ENCODE peak calls at places on chromosomes 11 and 22, in five cellular contexts. One of them, this sample, is unnamed.

GRCh38 chr11:44338031-44338430 is 28.1 kb upstream of the ALX4 start:
- DNase-seq in IMR-90: no peak
- DNase-seq in neuronal stem cell: no peak
- DNase-seq in H1: no peak
- DNase-seq in mesenchymal stem cell: no peak
- DNase-seq in this sample: no peak

GRCh38 chr11:84408946-84409411 is 1122.8 kb upstream of the CCDC90B start:
- DNase-seq in IMR-90: no peak
- DNase-seq in neuronal stem cell: peak
- DNase-seq in H1: no peak
- DNase-seq in mesenchymal stem cell: peak
- DNase-seq in this sample: no peak

GRCh38 chr22:46911341-46911740 is 148.9 kb downstream of the TBC1D22A start:
- DNase-seq in IMR-90: no peak
- DNase-seq in neuronal stem cell: no peak
- DNase-seq in H1: no peak
- DNase-seq in mesenchymal stem cell: no peak
- DNase-seq in this sample: no peak

GRCh38 chr11:134535029-134536025 is 123.3 kb upstream of the B3GAT1 start:
- DNase-seq in IMR-90: no peak
- DNase-seq in neuronal stem cell: no peak
- DNase-seq in H1: no peak
- DNase-seq in mesenchymal stem cell: no peak
- DNase-seq in this sample: peak

GRCh38 chr11:12531681-12532080 is 142.5 kb upstream of the TEAD1 start:
- DNase-seq in IMR-90: peak
- DNase-seq in neuronal stem cell: no peak
- DNase-seq in H1: no peak
- DNase-seq in mesenchymal stem cell: no peak
- DNase-seq in this sample: no peak

GRCh38 chr11:34585870-34586654 is 34.8 kb upstream of the EHF start:
- DNase-seq in IMR-90: peak
- DNase-seq in neuronal stem cell: peak
- DNase-seq in H1: no peak
- DNase-seq in mesenchymal stem cell: peak
- DNase-seq in this sample: no peak

GRCh38 chr11:131744847-131745246 is 374.4 kb downstream of the NTM start:
- DNase-seq in IMR-90: peak
- DNase-seq in neuronal stem cell: no peak
- DNase-seq in H1: no peak
- DNase-seq in mesenchymal stem cell: peak
- DNase-seq in this sample: no peak

GRCh38 chr11:74279256-74279655 is 32.2 kb downstream of the P4HA3 start:
- DNase-seq in IMR-90: no peak
- DNase-seq in neuronal stem cell: no peak
- DNase-seq in H1: no peak
- DNase-seq in mesenchymal stem cell: no peak
- DNase-seq in this sample: no peak

GRCh38 chr11:71462726-71463125 is 9.7 kb downstream of the NADSYN1 start:
- DNase-seq in IMR-90: no peak
- DNase-seq in neuronal stem cell: no peak
- DNase-seq in H1: no peak
- DNase-seq in mesenchymal stem cell: no peak
- DNase-seq in this sample: no peak

GRCh38 chr22:49774499-49775151 is 53.0 kb downstream of the BRD1 start:
- DNase-seq in IMR-90: no peak
- DNase-seq in neuronal stem cell: no peak
- DNase-seq in H1: no peak
- DNase-seq in mesenchymal stem cell: no peak
- DNase-seq in this sample: no peak

GRCh38 chr11:58622344-58622743 is at the start of gene CNTF:
- DNase-seq in IMR-90: peak
- DNase-seq in neuronal stem cell: no peak
- DNase-seq in H1: no peak
- DNase-seq in mesenchymal stem cell: peak
- DNase-seq in this sample: no peak

GRCh38 chr11:88520391-88520790 is 182.9 kb upstream of the CTSC start:
- DNase-seq in IMR-90: peak
- DNase-seq in neuronal stem cell: no peak
- DNase-seq in H1: no peak
- DNase-seq in mesenchymal stem cell: peak
- DNase-seq in this sample: no peak

GRCh38 chr11:62602141-62603071 is 741 bp upstream of the MTA2 start:
- DNase-seq in IMR-90: peak
- DNase-seq in neuronal stem cell: no peak
- DNase-seq in H1: no peak
- DNase-seq in mesenchymal stem cell: no peak
- DNase-seq in this sample: peak

GRCh38 chr11:110295487-110296225 is 758 bp downstream of the RDX start:
- DNase-seq in IMR-90: peak
- DNase-seq in neuronal stem cell: peak
- DNase-seq in H1: no peak
- DNase-seq in mesenchymal stem cell: peak
- DNase-seq in this sample: peak

GRCh38 chr22:24155597-24156145 is 25.6 kb upstream of the SUSD2 start:
- DNase-seq in IMR-90: peak
- DNase-seq in neuronal stem cell: peak
- DNase-seq in H1: no peak
- DNase-seq in mesenchymal stem cell: peak
- DNase-seq in this sample: peak

GRCh38 chr11:46290598-46291309 is 13.3 kb downstream of the CREB3L1 start:
- DNase-seq in IMR-90: peak
- DNase-seq in neuronal stem cell: no peak
- DNase-seq in H1: peak
- DNase-seq in mesenchymal stem cell: peak
- DNase-seq in this sample: peak

GRCh38 chr11:97965849-97966646 is 1054.7 kb upstream of the CNTN5 start:
- DNase-seq in IMR-90: peak
- DNase-seq in neuronal stem cell: no peak
- DNase-seq in H1: no peak
- DNase-seq in mesenchymal stem cell: peak
- DNase-seq in this sample: no peak

GRCh38 chr22:32044913-32045312 is 1.9 kb downstream of the SLC5A1 start:
- DNase-seq in IMR-90: no peak
- DNase-seq in neuronal stem cell: no peak
- DNase-seq in H1: no peak
- DNase-seq in mesenchymal stem cell: no peak
- DNase-seq in this sample: no peak

GRCh38 chr11:2778630-2779498 is 79.1 kb upstream of the KCNQ1OT1 start:
- DNase-seq in IMR-90: peak
- DNase-seq in neuronal stem cell: no peak
- DNase-seq in H1: no peak
- DNase-seq in mesenchymal stem cell: peak
- DNase-seq in this sample: peak

GRCh38 chr11:31264834-31265233 is 104.7 kb downstream of the DCDC1 start:
- DNase-seq in IMR-90: no peak
- DNase-seq in neuronal stem cell: no peak
- DNase-seq in H1: no peak
- DNase-seq in mesenchymal stem cell: no peak
- DNase-seq in this sample: no peak

GRCh38 chr11:5596611-5597201 is at the start of gene TRIM6:
- DNase-seq in IMR-90: peak
- DNase-seq in neuronal stem cell: peak
- DNase-seq in H1: no peak
- DNase-seq in mesenchymal stem cell: peak
- DNase-seq in this sample: peak

GRCh38 chr22:46469701-46470100 is 67.7 kb downstream of the CELSR1 start:
- DNase-seq in IMR-90: no peak
- DNase-seq in neuronal stem cell: no peak
- DNase-seq in H1: no peak
- DNase-seq in mesenchymal stem cell: no peak
- DNase-seq in this sample: no peak

DNA sequence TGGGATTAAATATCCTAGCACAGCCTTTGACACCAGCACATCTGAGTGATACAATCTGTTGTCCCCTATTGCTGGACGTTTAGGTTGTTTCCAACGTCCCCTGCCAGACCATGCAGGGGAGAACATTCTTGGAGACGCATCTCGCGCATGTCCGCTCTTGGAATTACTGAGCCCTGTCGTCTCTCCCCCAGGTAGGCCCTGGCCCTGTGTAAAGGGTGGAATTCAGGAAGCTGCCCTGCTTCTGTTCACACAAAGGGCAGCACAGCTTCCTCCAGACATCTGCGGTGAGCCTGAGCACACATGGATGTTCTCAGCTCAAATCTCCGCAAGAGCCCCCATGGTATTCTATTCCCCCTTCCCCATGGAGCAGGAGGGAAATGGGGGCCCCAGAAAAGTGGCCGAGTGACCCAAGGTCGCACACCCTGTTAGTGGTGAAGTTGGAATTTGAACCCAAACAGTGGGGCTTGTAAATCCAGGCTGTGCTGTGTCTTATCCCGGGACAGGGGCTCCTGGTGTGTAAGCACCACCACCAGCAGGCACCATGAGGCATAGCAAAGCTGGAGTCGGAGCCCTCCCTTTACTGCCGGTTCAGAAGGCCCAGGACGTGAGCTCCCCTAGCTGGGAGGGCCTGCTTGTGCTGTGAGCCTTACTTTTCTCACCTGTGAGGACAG is 5.0 kb upstream of the FGF19 start:
- DNase-seq in IMR-90: no peak
- DNase-seq in neuronal stem cell: no peak
- DNase-seq in H1: no peak
- DNase-seq in mesenchymal stem cell: no peak
- DNase-seq in this sample: peak
- H2AFZ ChIP-seq in IMR-90: no peak
- H2AFZ ChIP-seq in neuronal stem cell: peak
- H2AFZ ChIP-seq in H1: no peak
- H2AFZ ChIP-seq in mesenchymal stem cell: no peak
- H2AFZ ChIP-seq in this sample: no peak

DNA sequence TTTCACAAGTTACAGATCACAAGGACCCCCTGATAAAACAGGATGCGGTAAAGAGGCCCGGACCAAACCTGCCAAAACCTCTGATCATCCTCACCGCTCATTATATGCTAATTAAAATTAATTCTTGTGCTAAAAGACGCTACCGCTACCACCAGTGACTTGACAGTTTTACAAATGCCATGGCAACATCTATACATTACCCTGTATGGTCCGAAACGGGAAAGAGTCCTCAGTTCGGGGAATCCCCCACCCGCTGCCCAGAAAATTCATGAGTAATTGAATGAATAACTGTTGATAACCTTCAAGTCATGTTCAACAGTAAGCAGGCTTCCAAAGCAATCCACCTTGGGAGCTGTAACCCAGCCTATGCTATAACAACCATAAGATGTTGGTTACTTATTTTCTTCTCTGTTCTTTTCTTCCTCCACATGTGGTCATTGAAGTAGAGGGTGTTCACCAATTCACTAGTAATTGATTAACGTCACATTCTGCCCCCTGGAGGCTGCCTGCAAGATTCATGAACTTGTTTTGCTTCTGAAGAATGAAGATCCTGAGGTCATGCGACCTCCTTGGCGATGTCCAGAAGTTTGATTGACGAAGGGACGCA is 20.6 kb downstream of the APOBEC3H start:
- DNase-seq in IMR-90: peak
- DNase-seq in neuronal stem cell: no peak
- DNase-seq in H1: no peak
- DNase-seq in mesenchymal stem cell: peak
- DNase-seq in this sample: peak
- H2BK15ac ChIP-seq in IMR-90: no peak
- H2BK15ac ChIP-seq in neuronal stem cell: no peak
- H2BK15ac ChIP-seq in H1: peak
- H2BK15ac ChIP-seq in mesenchymal stem cell: no peak
- H2BK15ac ChIP-seq in this sample: no peak

GRCh38 chr11:129968611-129969419 is 33.8 kb downstream of the PRDM10 start:
- DNase-seq in IMR-90: no peak
- DNase-seq in neuronal stem cell: no peak
- DNase-seq in H1: no peak
- DNase-seq in mesenchymal stem cell: no peak
- DNase-seq in this sample: no peak

GRCh38 chr11:129969973-129970372 is 32.7 kb downstream of the PRDM10 start:
- DNase-seq in IMR-90: no peak
- DNase-seq in neuronal stem cell: no peak
- DNase-seq in H1: no peak
- DNase-seq in mesenchymal stem cell: no peak
- DNase-seq in this sample: no peak

GRCh38 chr11:129960216-129961214 is 42.1 kb downstream of the PRDM10 start:
- DNase-seq in IMR-90: peak
- DNase-seq in neuronal stem cell: no peak
- DNase-seq in H1: no peak
- DNase-seq in mesenchymal stem cell: peak
- DNase-seq in this sample: no peak

GRCh38 chr11:129967996-129968395 is 34.6 kb downstream of the PRDM10 start:
- DNase-seq in IMR-90: no peak
- DNase-seq in neuronal stem cell: no peak
- DNase-seq in H1: no peak
- DNase-seq in mesenchymal stem cell: no peak
- DNase-seq in this sample: no peak

GRCh38 chr11:129965248-129965647 is 37.4 kb downstream of the PRDM10 start:
- DNase-seq in IMR-90: no peak
- DNase-seq in neuronal stem cell: no peak
- DNase-seq in H1: no peak
- DNase-seq in mesenchymal stem cell: no peak
- DNase-seq in this sample: no peak
- H3K4ac ChIP-seq in IMR-90: no peak
- H3K4ac ChIP-seq in neuronal stem cell: no peak
- H3K4ac ChIP-seq in H1: no peak
- H3K4ac ChIP-seq in mesenchymal stem cell: no peak
- H3K4ac ChIP-seq in this sample: no peak

GRCh38 chr22:40050258-40050657 is 55.5 kb downstream of the FAM83F start:
- DNase-seq in IMR-90: no peak
- DNase-seq in neuronal stem cell: no peak
- DNase-seq in H1: no peak
- DNase-seq in mesenchymal stem cell: no peak
- DNase-seq in this sample: no peak
- H2AFZ ChIP-seq in IMR-90: no peak
- H2AFZ ChIP-seq in neuronal stem cell: no peak
- H2AFZ ChIP-seq in H1: no peak
- H2AFZ ChIP-seq in mesenchymal stem cell: no peak
- H2AFZ ChIP-seq in this sample: no peak

GRCh38 chr11:129592191-129592590 is 216.5 kb downstream of the BARX2 start:
- DNase-seq in IMR-90: no peak
- DNase-seq in neuronal stem cell: no peak
- DNase-seq in H1: no peak
- DNase-seq in mesenchymal stem cell: no peak
- DNase-seq in this sample: no peak
- H2BK15ac ChIP-seq in IMR-90: no peak
- H2BK15ac ChIP-seq in neuronal stem cell: no peak
- H2BK15ac ChIP-seq in H1: no peak
- H2BK15ac ChIP-seq in mesenchymal stem cell: no peak
- H2BK15ac ChIP-seq in this sample: no peak

DNA sequence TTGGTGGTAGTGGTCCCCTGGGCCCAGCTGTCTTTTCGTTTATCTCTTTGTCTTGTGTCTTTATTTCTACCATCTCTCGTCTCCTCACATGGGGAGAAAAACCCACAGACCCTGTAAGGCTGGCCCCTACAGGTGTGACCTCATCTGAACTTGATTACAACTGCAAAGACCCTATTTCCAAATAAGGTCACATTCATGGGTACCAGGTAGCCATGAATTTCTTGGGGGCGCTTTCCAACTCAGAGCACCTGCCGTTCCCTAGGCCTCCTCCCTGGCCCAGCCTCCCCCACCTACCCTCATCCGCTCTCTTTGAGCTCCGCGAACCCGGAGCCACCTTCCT is 14.0 kb upstream of the RRP7A start:
- DNase-seq in IMR-90: no peak
- DNase-seq in neuronal stem cell: no peak
- DNase-seq in H1: no peak
- DNase-seq in mesenchymal stem cell: no peak
- DNase-seq in this sample: no peak
- H3K4ac ChIP-seq in IMR-90: no peak
- H3K4ac ChIP-seq in neuronal stem cell: no peak
- H3K4ac ChIP-seq in H1: no peak
- H3K4ac ChIP-seq in mesenchymal stem cell: no peak
- H3K4ac ChIP-seq in this sample: no peak

GRCh38 chr11:120532082-120532481 is 20.5 kb downstream of the GRIK4 start:
- DNase-seq in IMR-90: no peak
- DNase-seq in neuronal stem cell: no peak
- DNase-seq in H1: no peak
- DNase-seq in mesenchymal stem cell: no peak
- DNase-seq in this sample: no peak
- H2AFZ ChIP-seq in IMR-90: no peak
- H2AFZ ChIP-seq in neuronal stem cell: no peak
- H2AFZ ChIP-seq in H1: no peak
- H2AFZ ChIP-seq in mesenchymal stem cell: no peak
- H2AFZ ChIP-seq in this sample: no peak

This sample was measured in H9.